ENCODE peak calls at places on chromosomes 3 and 15, in eight cellular contexts. L, A, N, M, T, D, W and S are unnamed samples.

GRCh38 chr3:33936171-33936920 is 137.9 kb downstream of the PDCD6IP start:
- DNase-seq in L (no peak), A (no peak), N (no peak), M (no peak), T (no peak), D (no peak), W (no peak), S (no peak)

GRCh38 chr15:69118089-69118488 is 42.3 kb upstream of the GLCE start:
- DNase-seq in L (no peak), A (no peak), N (peak; percentile 78), M (no peak), T (no peak), D (peak; percentile 51), W (no peak), S (peak; percentile 40)

GRCh38 chr15:62469478-62469873 is 304.4 kb upstream of the C2CD4B start:
- DNase-seq in L (no peak), A (no peak), N (no peak), M (no peak), T (no peak), D (no peak), W (no peak), S (no peak)

GRCh38 chr15:42151736-42152135 is 4.7 kb downstream of the PLA2G4F start:
- DNase-seq in L (no peak), A (no peak), N (no peak), M (no peak), T (peak; percentile 56), D (peak; percentile 44), W (no peak), S (peak; percentile 12)

GRCh38 chr15:68326711-68327412 is 49.3 kb downstream of the FEM1B start:
- DNase-seq in L (no peak), A (no peak), N (no peak), M (no peak), T (no peak), D (no peak), W (no peak), S (no peak)

GRCh38 chr15:48059786-48060185 is 61.0 kb upstream of the SLC24A5 start:
- DNase-seq in L (no peak), A (peak; percentile 47), N (no peak), M (no peak), T (no peak), D (no peak), W (no peak), S (no peak)

GRCh38 chr15:78944669-78945407 is at the start of gene CTSH:
- DNase-seq in L (peak; percentile 44), A (no peak), N (peak; percentile 93), M (peak; percentile 32), T (no peak), D (peak; percentile 69), W (peak; percentile 11), S (peak; percentile 83)

GRCh38 chr3:39809181-39809994 is at the start of gene MYRIP:
- DNase-seq in L (peak; percentile 36), A (no peak), N (peak; percentile 50), M (no peak), T (no peak), D (no peak), W (peak; percentile 47), S (peak; percentile 38)

GRCh38 chr15:80154336-80154735 is 1.5 kb downstream of the FAH start:
- DNase-seq in L (no peak), A (no peak), N (no peak), M (no peak), T (no peak), D (no peak), W (no peak), S (peak; percentile 42)

GRCh38 chr3:185658504-185658912 is 72.4 kb downstream of the SENP2 start:
- DNase-seq in L (no peak), A (peak; percentile 87), N (peak; percentile 98), M (no peak), T (peak; percentile 92), D (no peak), W (no peak), S (peak; percentile 97)

GRCh38 chr3:31485206-31485605 is 47.5 kb upstream of the STT3B start:
- DNase-seq in L (no peak), A (no peak), N (no peak), M (no peak), T (no peak), D (no peak), W (no peak), S (no peak)

GRCh38 chr15:76973362-76973743 is 21.6 kb upstream of the PSTPIP1 start:
- DNase-seq in L (no peak), A (no peak), N (no peak), M (no peak), T (no peak), D (peak; percentile 80), W (no peak), S (peak; percentile 72)

GRCh38 chr3:98612996-98613517 is 19.6 kb upstream of the CPOX start:
- DNase-seq in L (no peak), A (no peak), N (no peak), M (no peak), T (no peak), D (peak; percentile 45), W (no peak), S (no peak)

GRCh38 chr3:143644370-143645089 is 203.7 kb downstream of the SLC9A9 start:
- DNase-seq in L (peak; percentile 41), A (peak; percentile 73), N (peak; percentile 79), M (no peak), T (no peak), D (peak; percentile 70), W (peak; percentile 28), S (peak; percentile 83)

GRCh38 chr3:190319660-190320059 is 2.6 kb downstream of the CLDN1 start:
- DNase-seq in L (no peak), A (no peak), N (no peak), M (no peak), T (no peak), D (no peak), W (no peak), S (no peak)

GRCh38 chr3:178389258-178389657 is 147.0 kb upstream of the KCNMB2 start:
- DNase-seq in L (no peak), A (no peak), N (no peak), M (no peak), T (no peak), D (no peak), W (no peak), S (no peak)

GRCh38 chr15:98682992-98683701 is 34.8 kb downstream of the IGF1R start:
- DNase-seq in L (no peak), A (no peak), N (no peak), M (no peak), T (no peak), D (no peak), W (no peak), S (no peak)

GRCh38 chr3:24829011-24829581 is 334.4 kb upstream of the THRB start:
- DNase-seq in L (peak; percentile 27), A (no peak), N (peak; percentile 39), M (no peak), T (no peak), D (no peak), W (peak; percentile 29), S (peak; percentile 13)

GRCh38 chr3:61425356-61425755 is 136.0 kb upstream of the PTPRG start:
- DNase-seq in L (no peak), A (no peak), N (peak; percentile 44), M (no peak), T (no peak), D (no peak), W (no peak), S (no peak)

GRCh38 chr3:10249833-10250232 is 1.6 kb downstream of the TATDN2 start:
- DNase-seq in L (no peak), A (no peak), N (no peak), M (no peak), T (no peak), D (no peak), W (no peak), S (no peak)

GRCh38 chr3:128313181-128313725 is 153.4 kb downstream of the DNAJB8 start:
- DNase-seq in L (no peak), A (no peak), N (no peak), M (no peak), T (peak; percentile 40), D (no peak), W (no peak), S (no peak)

GRCh38 chr3:107916166-107916565 is 174.7 kb downstream of the CD47 start:
- DNase-seq in L (no peak), A (no peak), N (no peak), M (no peak), T (no peak), D (no peak), W (no peak), S (no peak)

GRCh38 chr15:81386947-81387346 is 12.9 kb upstream of the TMC3 start:
- DNase-seq in L (no peak), A (no peak), N (no peak), M (no peak), T (no peak), D (no peak), W (no peak), S (no peak)

GRCh38 chr3:51942603-51943450 is 664 bp downstream of the PARP3 start:
- DNase-seq in L (no peak), A (no peak), N (peak; percentile 12), M (no peak), T (peak; percentile 86), D (peak; percentile 60), W (peak; percentile 38), S (peak; percentile 62)

GRCh38 chr3:33184863-33185262 is 33.7 kb downstream of the SUSD5 start:
- DNase-seq in L (no peak), A (no peak), N (no peak), M (no peak), T (no peak), D (no peak), W (no peak), S (no peak)

GRCh38 chr15:95988574-95988887 is 342.0 kb upstream of the NR2F2 start:
- DNase-seq in L (no peak), A (no peak), N (peak; percentile 1), M (no peak), T (no peak), D (peak; percentile 19), W (no peak), S (peak; percentile 55)

GRCh38 chr15:62797171-62797570 is 245.4 kb upstream of the TPM1 start:
- DNase-seq in L (no peak), A (no peak), N (no peak), M (no peak), T (no peak), D (no peak), W (no peak), S (no peak)

GRCh38 chr3:137259089-137259488 is 301.3 kb downstream of the IL20RB start:
- DNase-seq in L (no peak), A (no peak), N (peak; percentile 94), M (no peak), T (no peak), D (peak; percentile 69), W (no peak), S (no peak)

GRCh38 chr3:156379327-156379726 is 175.6 kb downstream of the SSR3 start:
- DNase-seq in L (no peak), A (no peak), N (no peak), M (no peak), T (no peak), D (no peak), W (no peak), S (no peak)

GRCh38 chr15:45165536-45165935 is 22.2 kb downstream of the SHF start:
- DNase-seq in L (no peak), A (no peak), N (no peak), M (no peak), T (no peak), D (no peak), W (no peak), S (no peak)

GRCh38 chr3:126060613-126061145 is 23.2 kb downstream of the SLC41A3 start:
- DNase-seq in L (no peak), A (no peak), N (no peak), M (no peak), T (no peak), D (no peak), W (no peak), S (no peak)

GRCh38 chr3:191066669-191067068 is 132.4 kb upstream of the OSTN start:
- DNase-seq in L (no peak), A (peak; percentile 9), N (peak; percentile 8), M (no peak), T (no peak), D (no peak), W (no peak), S (no peak)

GRCh38 chr3:13484861-13485590 is 4.9 kb downstream of the HDAC11 start:
- DNase-seq in L (no peak), A (no peak), N (no peak), M (no peak), T (no peak), D (peak; percentile 92), W (no peak), S (peak; percentile 74)

GRCh38 chr3:115704661-115705338 is 81.5 kb downstream of the GAP43 start:
- DNase-seq in L (peak; percentile 3), A (no peak), N (no peak), M (no peak), T (no peak), D (no peak), W (no peak), S (peak; percentile 24)